ENCODE peak calls at places on chromosomes 5 and 9, in five cellular contexts. E is neuronal stem cell, M is GM12865, R is lower lobe of right lung, I is psoas muscle. V is an unnamed sample.

GRCh38 chr5:15500326-15500958 is 462 bp downstream of the FBXL7 start:
- DNase-seq in M (no peak), R (peak; percentile 48), E (peak; percentile 48), I (peak; percentile 75), V (peak; percentile 64)

GRCh38 chr9:112447283-112447761 is 39.3 kb upstream of the KIAA1958 start:
- DNase-seq in R (no peak), E (no peak), I (no peak), M (peak; percentile 29), V (no peak)

GRCh38 chr5:151682751-151683331 is 3.9 kb downstream of the SPARC start:
- DNase-seq in R (no peak), M (no peak), I (no peak), E (no peak), V (no peak)

GRCh38 chr5:53109041-53109435 is 519 bp downstream of the MOCS2 start:
- DNase-seq in E (peak; percentile 9), R (no peak), I (no peak), M (peak; percentile 11), V (no peak)

GRCh38 chr9:73270967-73271722 is 119.5 kb downstream of the ANXA1 start:
- DNase-seq in I (no peak), M (no peak), E (no peak), R (no peak), V (no peak)

GRCh38 chr5:14250094-14250777 is 107.1 kb downstream of the TRIO start:
- DNase-seq in R (peak; percentile 58), I (peak; percentile 65), M (no peak), E (peak; percentile 46), V (peak; percentile 47)

GRCh38 chr9:37417857-37418618 is 4.5 kb upstream of the GRHPR start:
- DNase-seq in M (no peak), R (no peak), E (no peak), I (no peak), V (no peak)

GRCh38 chr9:36101916-36102741 is 34.4 kb upstream of the GLIPR2 start:
- DNase-seq in I (peak; percentile 26), E (no peak), M (no peak), R (no peak), V (peak; percentile 93)

GRCh38 chr9:10443805-10444204 is 169.0 kb downstream of the PTPRD start:
- DNase-seq in M (no peak), I (no peak), E (no peak), R (no peak), V (no peak)

GRCh38 chr9:137174722-137175293 is 3.0 kb upstream of the TMEM210 start:
- DNase-seq in R (no peak), I (no peak), E (no peak), M (peak; percentile 26), V (no peak)

GRCh38 chr9:115106001-115106400 is 12.0 kb downstream of the TNC start:
- DNase-seq in I (no peak), R (no peak), E (no peak), M (no peak), V (no peak)

GRCh38 chr5:178236685-178237084 is 4.1 kb upstream of the PHYKPL start:
- DNase-seq in I (peak; percentile 53), R (no peak), M (no peak), E (no peak), V (no peak)

GRCh38 chr5:152070591-152070990 is 145.9 kb upstream of the GLRA1 start:
- DNase-seq in I (no peak), M (no peak), R (no peak), E (no peak), V (no peak)

GRCh38 chr5:1510151-1510561 is 13.6 kb downstream of the LPCAT1 start:
- DNase-seq in E (no peak), R (no peak), M (no peak), I (peak; percentile 7), V (no peak)

GRCh38 chr5:167694562-167694961 is 596.9 kb upstream of the WWC1 start:
- DNase-seq in M (no peak), I (no peak), R (no peak), E (no peak), V (no peak)

GRCh38 chr9:93111371-93112115 is 15.5 kb downstream of the CARD19 start:
- DNase-seq in I (peak; percentile 25), M (no peak), R (peak; percentile 66), E (no peak), V (no peak)

GRCh38 chr5:127492854-127493738 is 24.3 kb upstream of the PRRC1 start:
- DNase-seq in E (peak; percentile 44), R (no peak), I (no peak), M (peak; percentile 18), V (peak; percentile 84)

GRCh38 chr5:177128551-177128976 is 5.0 kb upstream of the NSD1 start:
- DNase-seq in E (no peak), R (no peak), I (no peak), M (no peak), V (no peak)

GRCh38 chr5:136020383-136021015 is 8.3 kb upstream of the TGFBI start:
- DNase-seq in R (no peak), E (no peak), M (no peak), I (no peak), V (peak; percentile 99)

GRCh38 chr9:99351647-99352046 is 129.6 kb downstream of the SEC61B start:
- DNase-seq in M (no peak), R (no peak), I (no peak), E (no peak), V (no peak)

GRCh38 chr9:130741831-130742449 is 48.4 kb downstream of the EXOSC2 start:
- DNase-seq in R (no peak), I (no peak), E (no peak), M (no peak), V (no peak)

V was measured in SJSA1.